ENCODE peak calls at places on chromosome 2, in eight cellular contexts. R is tibial nerve, Y is A549, F is adrenal gland, K is ovary, Z is H54, Q is HCT116, U is IMR-90. M is an unnamed sample.

GRCh38 chr2:195706161-195706900 is 49.3 kb downstream of the SLC39A10 start:
- DNase-seq in Q (no peak), Y (no peak), R (no peak), U (peak), K (no peak), Z (no peak), F (no peak), M (no peak)

GRCh38 chr2:96150007-96150406 is 4.8 kb upstream of the DUSP2 start:
- DNase-seq in R (no peak), Q (no peak), U (no peak), K (no peak), Z (no peak), F (no peak), Y (no peak), M (no peak)

GRCh38 chr2:96764253-96764637 is 3.5 kb downstream of the CNNM4 start:
- DNase-seq in K (no peak), Z (no peak), F (no peak), Q (no peak), R (no peak), U (no peak), Y (no peak), M (peak)

GRCh38 chr2:38113036-38113435 is 37.1 kb upstream of the CYP1B1 start:
- DNase-seq in Z (no peak), Y (no peak), U (no peak), K (no peak), R (no peak), Q (no peak), F (no peak), M (no peak)

GRCh38 chr2:158131919-158132566 is 30.4 kb downstream of the UPP2 start:
- DNase-seq in U (no peak), Z (no peak), Y (peak), K (no peak), Q (no peak), F (no peak), R (no peak), M (no peak)

GRCh38 chr2:3959372-3959771 is 256.0 kb downstream of the DCDC2C start:
- DNase-seq in Z (peak), Y (peak), F (no peak), K (no peak), R (no peak), U (peak), Q (peak), M (peak)

GRCh38 chr2:147910990-147911473 is 66.2 kb downstream of the ACVR2A start:
- DNase-seq in Y (peak), K (peak), F (peak), R (peak), Q (peak), Z (no peak), U (peak), M (peak)

GRCh38 chr2:20050104-20050711 is 1.2 kb downstream of the LAPTM4A start:
- DNase-seq in Z (no peak), U (peak), R (peak), Y (no peak), K (no peak), Q (no peak), F (peak), M (peak)

GRCh38 chr2:191866675-191867506 is 20.0 kb upstream of the CAVIN2 start:
- DNase-seq in K (peak), Z (no peak), U (peak), Y (peak), Q (peak), F (peak), R (peak), M (no peak)

GRCh38 chr2:39099820-39100728 is 20.8 kb downstream of the SOS1 start:
- DNase-seq in Z (no peak), R (no peak), K (no peak), F (no peak), Y (no peak), U (peak), Q (no peak), M (no peak)

GRCh38 chr2:46943881-46944798 is 28.5 kb upstream of the MCFD2 start:
- DNase-seq in R (no peak), Q (no peak), U (no peak), Z (no peak), K (no peak), F (no peak), Y (no peak), M (no peak)

GRCh38 chr2:112947374-112947773 is 30.4 kb upstream of the IL36G start:
- DNase-seq in U (no peak), Z (no peak), F (no peak), Q (no peak), K (no peak), R (no peak), Y (no peak), M (peak)

GRCh38 chr2:229489016-229489415 is 217.9 kb upstream of the PID1 start:
- DNase-seq in Z (peak), Y (peak), U (peak), Q (no peak), F (no peak), K (no peak), R (no peak), M (no peak)

GRCh38 chr2:12321886-12322285 is 394.9 kb upstream of the TRIB2 start:
- DNase-seq in F (no peak), Y (no peak), Q (no peak), K (no peak), R (no peak), U (peak), Z (no peak), M (no peak)

GRCh38 chr2:121648611-121649401 is 456 bp downstream of the CLASP1 start:
- DNase-seq in K (peak), F (peak), R (peak), Y (peak), Z (peak), Q (no peak), U (peak), M (peak)

GRCh38 chr2:196284901-196285589 is 113.7 kb upstream of the STK17B start:
- DNase-seq in Z (no peak), Y (no peak), K (no peak), R (no peak), Q (no peak), U (no peak), F (no peak), M (no peak)

GRCh38 chr2:134549104-134549503 is 169.7 kb downstream of the TMEM163 start:
- DNase-seq in R (peak), F (peak), Q (no peak), U (peak), K (no peak), Y (no peak), Z (no peak), M (no peak)

GRCh38 chr2:32856891-32857290 is 89.9 kb upstream of the LTBP1 start:
- DNase-seq in K (no peak), R (no peak), U (no peak), Y (no peak), Z (no peak), Q (no peak), F (no peak), M (no peak)

GRCh38 chr2:26861610-26862224 is 13.8 kb downstream of the DPYSL5 start:
- DNase-seq in K (no peak), F (no peak), Y (no peak), R (no peak), Z (no peak), Q (no peak), U (no peak), M (no peak)

GRCh38 chr2:100936972-100937542 is 65.0 kb upstream of the RPL31 start:
- DNase-seq in R (no peak), Q (no peak), U (no peak), F (no peak), K (no peak), Z (no peak), Y (no peak), M (no peak)

GRCh38 chr2:172287605-172288326 is 139.6 kb upstream of the ITGA6 start:
- DNase-seq in Q (no peak), Y (no peak), R (no peak), Z (no peak), F (no peak), U (no peak), K (no peak), M (no peak)

GRCh38 chr2:237929979-237930378 is 36.8 kb upstream of the UBE2F start:
- DNase-seq in K (no peak), F (no peak), R (no peak), Z (no peak), U (no peak), Y (no peak), Q (no peak), M (no peak)

GRCh38 chr2:153479527-153479926 is 965 bp upstream of the RPRM start:
- DNase-seq in K (no peak), Q (no peak), Y (no peak), Z (no peak), F (peak), R (no peak), U (no peak), M (no peak)

GRCh38 chr2:114345246-114345645 is 97.2 kb upstream of the DPP10 start:
- DNase-seq in Q (no peak), Z (no peak), R (no peak), F (no peak), U (no peak), Y (no peak), K (no peak), M (no peak)

GRCh38 chr2:239639366-239640185 is 238.8 kb upstream of the HDAC4 start:
- DNase-seq in Q (no peak), K (no peak), Y (no peak), F (no peak), R (no peak), Z (no peak), U (no peak), M (no peak)
- TF ChIP-seq POLR2A in Q (no peak), K (no peak), Y (no peak), F (no peak), R (no peak), Z (no peak), U (no peak), M (no peak)

GRCh38 chr2:209498574-209498973 is 74.7 kb downstream of the MAP2 start:
- DNase-seq in R (no peak), Q (no peak), U (no peak), Y (no peak), K (no peak), Z (no peak), F (no peak), M (no peak)

GRCh38 chr2:209496586-209496982 is 72.7 kb downstream of the MAP2 start:
- DNase-seq in K (no peak), Z (no peak), Q (no peak), U (peak), F (no peak), Y (no peak), R (no peak), M (no peak)

GRCh38 chr2:209501579-209501978 is 77.7 kb downstream of the MAP2 start:
- DNase-seq in Z (no peak), Y (no peak), F (no peak), U (no peak), R (no peak), Q (no peak), K (no peak), M (no peak)

GRCh38 chr2:209499071-209499470 is 75.2 kb downstream of the MAP2 start:
- DNase-seq in Y (peak), Q (no peak), Z (no peak), K (no peak), F (no peak), R (no peak), U (peak), M (no peak)

GRCh38 chr2:209495855-209496585 is 72.2 kb downstream of the MAP2 start:
- DNase-seq in Y (peak), Q (peak), K (no peak), Z (peak), F (peak), U (peak), R (no peak), M (no peak)
- TF ChIP-seq POLR2A in Y (no peak), Q (no peak), K (no peak), Z (no peak), F (no peak), U (no peak), R (no peak), M (no peak)

GRCh38 chr2:130339885-130340745 is 2.6 kb upstream of the IMP4 start:
- DNase-seq in F (no peak), Q (no peak), R (no peak), Z (no peak), U (no peak), K (no peak), Y (no peak), M (peak)

GRCh38 chr2:130344578-130344977 is 1.9 kb downstream of the IMP4 start:
- DNase-seq in Z (no peak), F (no peak), U (no peak), Y (no peak), Q (no peak), K (no peak), R (no peak), M (no peak)

GRCh38 chr2:130342533-130343275 is at the start of gene IMP4:
- DNase-seq in U (peak), K (peak), R (peak), F (peak), Y (peak), Q (peak), Z (peak), M (peak)

GRCh38 chr2:130341562-130342019 is 1.1 kb upstream of the IMP4 start:
- DNase-seq in Q (no peak), U (no peak), K (no peak), R (no peak), Z (no peak), F (no peak), Y (no peak), M (peak)

DNA sequence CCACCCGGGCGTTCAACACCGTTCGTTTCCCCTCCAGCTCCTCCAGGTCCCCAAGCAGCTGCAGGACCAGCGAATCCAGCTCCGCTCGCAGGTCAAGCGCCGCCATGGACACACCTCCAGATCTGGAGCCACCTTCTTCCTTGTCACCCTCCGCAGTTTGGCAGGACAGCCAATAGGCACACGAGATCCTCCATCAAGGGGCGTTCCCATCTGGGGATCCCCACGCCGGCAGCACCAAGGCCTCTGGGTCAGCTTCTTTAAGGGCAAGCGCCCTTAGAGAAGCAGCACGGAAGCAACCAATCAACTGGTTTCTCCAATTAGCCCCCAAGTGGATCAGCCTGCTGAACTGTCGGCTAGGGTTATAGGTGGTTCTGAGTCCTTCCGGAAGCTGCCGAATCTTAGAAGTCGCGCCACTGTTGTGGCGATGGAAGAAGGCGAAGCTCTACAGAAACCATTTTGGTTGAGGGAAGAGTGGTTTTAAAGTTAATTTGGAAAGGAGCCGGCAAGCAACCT is 621 bp upstream of the IMP4 start:
- DNase-seq in Y (peak), Q (peak), F (peak), R (peak), Z (peak), U (peak), K (peak), M (peak)
- TF ChIP-seq POLR2A in Y (peak), Q (no peak), F (no peak), R (no peak), Z (peak), U (no peak), K (peak), M (peak)

GRCh38 chr2:103860016-103860415 is 993.9 kb upstream of the POU3F3 start:
- DNase-seq in Q (no peak), F (no peak), U (no peak), Z (no peak), Y (no peak), R (no peak), K (no peak), M (no peak)
- TF ChIP-seq POLR2A in Q (no peak), F (no peak), U (no peak), Z (no peak), Y (no peak), R (no peak), K (no peak), M (no peak)

GRCh38 chr2:231454361-231454791 is 9.9 kb downstream of the NCL start:
- DNase-seq in Y (no peak), Q (no peak), R (no peak), K (no peak), Z (no peak), U (no peak), F (no peak), M (no peak)
- TF ChIP-seq POLR2A in Y (no peak), Q (no peak), R (no peak), K (no peak), Z (no peak), U (no peak), F (no peak), M (no peak)

GRCh38 chr2:54115284-54116137 is at the start of gene ACYP2:
- DNase-seq in Q (peak), R (peak), K (peak), F (peak), U (peak), Y (peak), Z (peak), M (peak)
- TF ChIP-seq POLR2A in Q (peak), R (peak), K (peak), F (peak), U (peak), Y (peak), Z (peak), M (peak)